ENCODE peak calls at places on chromosomes 4 and X, in six cellular contexts. Z, X, M, P, G and A are unnamed samples.

GRCh38 chr4:107902715-107903114 is 28.6 kb upstream of the CYP2U1 start:
- DNase-seq in P (no peak), Z (no peak), X (no peak), M (no peak), G (no peak), A (no peak)

GRCh38 chrX:106899276-106899675 is 3.9 kb downstream of the RIPPLY1 start:
- DNase-seq in Z (no peak), P (no peak), G (no peak), X (no peak), M (no peak), A (no peak)

GRCh38 chr4:40908702-40909362 is 159.1 kb downstream of the NSUN7 start:
- DNase-seq in M (peak), X (peak), Z (peak), P (peak), G (peak), A (peak)

GRCh38 chr4:26235500-26235899 is 85.3 kb upstream of the RBPJ start:
- DNase-seq in X (no peak), G (peak), M (no peak), Z (no peak), P (peak), A (peak)

GRCh38 chr4:16869594-16870245 is 28.7 kb downstream of the LDB2 start:
- DNase-seq in P (no peak), M (no peak), X (no peak), Z (no peak), G (no peak), A (no peak)

GRCh38 chrX:139324756-139325155 is 205.8 kb upstream of the F9 start:
- DNase-seq in M (no peak), P (no peak), Z (no peak), G (no peak), X (no peak), A (no peak)

GRCh38 chr4:145609494-145610427 is 9.4 kb upstream of the MMAA start:
- DNase-seq in G (peak), P (peak), Z (peak), X (peak), M (peak), A (peak)

GRCh38 chr4:3858765-3859388 is 92.7 kb downstream of the ADRA2C start:
- DNase-seq in P (no peak), M (no peak), G (no peak), Z (no peak), X (no peak), A (no peak)

GRCh38 chr4:94448815-94449375 is 2.8 kb upstream of the PDLIM5 start:
- DNase-seq in Z (no peak), G (no peak), M (no peak), P (peak), X (no peak), A (no peak)

GRCh38 chr4:67776746-67777145 is 22.6 kb upstream of the GNRHR start:
- DNase-seq in G (no peak), X (no peak), P (no peak), Z (no peak), M (no peak), A (no peak)

GRCh38 chrX:2520539-2520938 is 19.8 kb upstream of the DHRSX start:
- DNase-seq in G (no peak), P (no peak), M (no peak), X (no peak), Z (no peak), A (no peak)

GRCh38 chr4:17859793-17860406 is 49.1 kb downstream of the NCAPG start:
- DNase-seq in Z (no peak), M (no peak), G (no peak), P (no peak), X (no peak), A (no peak)

GRCh38 chr4:2623442-2623841 is 87.0 kb downstream of the FAM193A start:
- DNase-seq in P (no peak), G (no peak), Z (no peak), X (no peak), M (no peak), A (no peak)

GRCh38 chr4:80498725-80499124 is 163.2 kb downstream of the CFAP299 start:
- DNase-seq in M (no peak), G (no peak), X (no peak), P (no peak), Z (no peak), A (no peak)

GRCh38 chrX:29775890-29776289 is 439.5 kb upstream of the MAGEB2 start:
- DNase-seq in X (no peak), Z (no peak), P (no peak), G (no peak), M (no peak), A (no peak)

GRCh38 chr4:3037957-3038451 is 36.3 kb downstream of the HTT-AS start:
- DNase-seq in M (no peak), G (peak), Z (no peak), P (peak), X (no peak), A (peak)

GRCh38 chr4:79917246-79917645 is 155.8 kb downstream of the ANTXR2 start:
- DNase-seq in X (peak), Z (peak), P (peak), M (peak), G (peak), A (peak)

GRCh38 chr4:186712690-186713089 is 11.0 kb downstream of the FAT1 start:
- DNase-seq in Z (no peak), X (no peak), G (no peak), M (no peak), P (peak), A (no peak)

GRCh38 chr4:185656467-185656890 is 121.2 kb upstream of the PDLIM3 start:
- DNase-seq in M (no peak), X (no peak), Z (no peak), G (peak), P (peak), A (peak)

GRCh38 chr4:6953751-6954380 is 44.2 kb downstream of the TBC1D14 start:
- DNase-seq in X (no peak), Z (no peak), G (peak), P (peak), M (peak), A (peak)

GRCh38 chr4:84916233-84916632 is 50.3 kb downstream of the WDFY3 start:
- DNase-seq in P (peak), Z (no peak), G (no peak), X (no peak), M (no peak), A (no peak)

GRCh38 chrX:18661273-18661672 is 10.6 kb downstream of the RS1 start:
- DNase-seq in P (no peak), M (no peak), X (no peak), G (no peak), Z (no peak), A (no peak)

GRCh38 chrX:68647156-68647957 is at the start of gene STARD8:
- DNase-seq in X (no peak), P (peak), Z (no peak), M (peak), G (peak), A (peak)

GRCh38 chrX:124268099-124268498 is 64.4 kb upstream of the TEX13D start:
- DNase-seq in X (no peak), M (no peak), P (no peak), Z (no peak), G (no peak), A (no peak)

GRCh38 chr4:76953956-76954355 is 4.4 kb downstream of the SEPTIN11 start:
- DNase-seq in X (no peak), P (no peak), G (no peak), M (no peak), Z (no peak), A (no peak)

GRCh38 chr4:65508169-65508568 is 162.1 kb downstream of the EPHA5 start:
- DNase-seq in G (no peak), P (peak), X (no peak), Z (no peak), M (no peak), A (peak)

GRCh38 chr4:43348591-43348990 is 456.1 kb downstream of the GRXCR1 start:
- DNase-seq in G (no peak), M (no peak), Z (no peak), P (no peak), X (no peak), A (no peak)